ENCODE peak calls at places on chromosomes 11 and 22, in five cellular contexts. O is H1, W is HepG2, A is NT2/D1, G is GM12878. L is an unnamed sample.

GRCh38 chr11:88435405-88435804 is 97.9 kb upstream of the CTSC start:
- DNase-seq in O (no peak), W (no peak), A (no peak), G (peak), L (no peak)

GRCh38 chr11:34343153-34343552 is 14.7 kb downstream of the ABTB2 start:
- DNase-seq in O (no peak), W (no peak), A (no peak), G (no peak), L (no peak)

GRCh38 chr11:71977743-71978418 is 20.8 kb upstream of the IL18BP start:
- DNase-seq in O (no peak), W (peak), A (no peak), G (peak), L (peak)

GRCh38 chr11:7973011-7973410 is 7.8 kb upstream of the NLRP10 start:
- DNase-seq in O (no peak), W (no peak), A (no peak), G (no peak), L (no peak)

GRCh38 chr11:104570088-104570701 is 328.1 kb downstream of the CASP12 start:
- DNase-seq in O (no peak), W (no peak), A (no peak), G (no peak), L (no peak)

GRCh38 chr11:48172818-48173609 is 43.6 kb upstream of the OR4B1 start:
- DNase-seq in O (peak), W (peak), A (peak), G (no peak), L (peak)

GRCh38 chr22:40524392-40525249 is 111.9 kb downstream of the MRTFA start:
- DNase-seq in O (no peak), W (peak), A (no peak), G (no peak), L (no peak)

GRCh38 chr22:19180234-19180633 is 1.7 kb upstream of the SLC25A1 start:
- DNase-seq in O (no peak), W (no peak), A (no peak), G (no peak), L (no peak)

GRCh38 chr22:17773606-17774205 is 563 bp downstream of the BID start:
- DNase-seq in O (no peak), W (peak), A (no peak), G (no peak), L (peak)

GRCh38 chr11:68978931-68979591 is 1.7 kb downstream of the MRGPRD start:
- DNase-seq in O (no peak), W (no peak), A (no peak), G (no peak), L (no peak)

GRCh38 chr11:69655479-69656394 is 14.8 kb downstream of the CCND1 start:
- DNase-seq in O (no peak), W (no peak), A (no peak), G (no peak), L (no peak)

GRCh38 chr11:30196400-30197206 is 34.2 kb upstream of the FSHB start:
- DNase-seq in O (peak), W (peak), A (peak), G (no peak), L (peak)

GRCh38 chr22:21051836-21052400 is 6.2 kb downstream of the LRRC74B start:
- DNase-seq in O (no peak), W (no peak), A (peak), G (peak), L (no peak)

GRCh38 chr22:40396882-40397281 is 26.5 kb downstream of the SGSM3 start:
- DNase-seq in O (no peak), W (no peak), A (no peak), G (no peak), L (peak)

GRCh38 chr22:17101475-17102296 is 16.9 kb downstream of the IL17RA start:
- DNase-seq in O (no peak), W (no peak), A (no peak), G (no peak), L (no peak)

GRCh38 chr11:19243143-19243542 is 2.4 kb upstream of the E2F8 start:
- DNase-seq in O (no peak), W (no peak), A (no peak), G (no peak), L (no peak)

GRCh38 chr22:19178065-19178658 is 374 bp downstream of the SLC25A1 start:
- DNase-seq in O (no peak), W (peak), A (no peak), G (no peak), L (peak)

GRCh38 chr22:41833369-41834004 is 582 bp downstream of the SREBF2 start:
- DNase-seq in O (no peak), W (no peak), A (no peak), G (no peak), L (peak)

GRCh38 chr11:94740975-94741707 is 27.0 kb upstream of the AMOTL1 start:
- DNase-seq in O (no peak), W (peak), A (peak), G (no peak), L (peak)

GRCh38 chr22:39422101-39422500 is 22.5 kb downstream of the TAB1 start:
- DNase-seq in O (no peak), W (no peak), A (no peak), G (no peak), L (no peak)

GRCh38 chr11:64879226-64879900 is 942 bp upstream of the EHD1 start:
- DNase-seq in O (no peak), W (no peak), A (no peak), G (no peak), L (no peak)

GRCh38 chr22:30695871-30696655 is 1.4 kb downstream of the OSBP2 start:
- DNase-seq in O (no peak), W (no peak), A (no peak), G (no peak), L (no peak)

GRCh38 chr22:42714768-42715430 is 5.8 kb downstream of the A4GALT start:
- DNase-seq in O (no peak), W (no peak), A (no peak), G (no peak), L (no peak)

GRCh38 chr11:76626921-76627391 is 43.6 kb downstream of the LRRC32 start:
- DNase-seq in O (no peak), W (no peak), A (no peak), G (peak), L (no peak)

GRCh38 chr11:65625628-65626342 is 10.2 kb downstream of the PCNX3 start:
- DNase-seq in O (no peak), W (no peak), A (no peak), G (no peak), L (peak)

GRCh38 chr11:59770324-59770723 is 15.1 kb downstream of the STX3 start:
- DNase-seq in O (no peak), W (no peak), A (no peak), G (no peak), L (no peak)

GRCh38 chr11:47348859-47349258 is 3.6 kb downstream of the MYBPC3 start:
- DNase-seq in O (no peak), W (peak), A (no peak), G (no peak), L (peak)

GRCh38 chr11:44568358-44568705 is 2.9 kb downstream of the CD82 start:
- DNase-seq in O (no peak), W (no peak), A (no peak), G (no peak), L (no peak)

GRCh38 chr11:90113541-90113940 is 20.9 kb upstream of the NAALAD2 start:
- DNase-seq in O (no peak), W (no peak), A (no peak), G (no peak), L (no peak)
- TF ChIP-seq SUZ12 in O (no peak), W (no peak), A (no peak), G (no peak), L (no peak)

DNA sequence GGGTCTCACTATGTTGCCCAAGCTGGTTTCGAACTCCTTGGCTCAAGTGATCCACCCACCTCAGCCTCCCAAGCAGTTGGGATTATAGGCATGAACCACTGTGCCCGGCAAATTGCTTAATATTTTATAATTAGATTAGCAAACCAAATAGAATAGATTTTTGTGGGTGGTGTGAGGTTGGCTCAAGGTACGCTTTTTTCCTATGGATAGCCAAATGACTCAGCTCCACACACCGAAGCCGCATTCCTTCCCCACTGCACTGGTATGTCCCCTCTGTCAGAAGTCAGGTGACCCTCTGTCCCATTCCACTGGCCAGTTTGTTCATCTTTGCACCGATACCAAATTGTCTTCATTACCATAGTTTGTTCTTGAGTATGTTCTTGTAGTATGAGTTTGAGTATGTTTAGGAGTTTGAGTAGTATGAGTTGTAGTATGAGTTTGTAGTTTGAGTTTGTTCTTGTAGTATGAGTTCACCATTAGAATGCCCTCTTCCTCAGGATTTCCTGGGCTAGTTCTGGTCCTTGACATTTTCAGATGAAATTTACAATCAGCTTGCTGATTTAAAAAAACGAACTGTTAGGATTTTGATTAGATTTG is 19.4 kb downstream of the SUSD2 start:
- DNase-seq in O (no peak), W (peak), A (no peak), G (no peak), L (no peak)
- TF ChIP-seq SUZ12 in O (no peak), W (no peak), A (no peak), G (no peak), L (no peak)

DNA sequence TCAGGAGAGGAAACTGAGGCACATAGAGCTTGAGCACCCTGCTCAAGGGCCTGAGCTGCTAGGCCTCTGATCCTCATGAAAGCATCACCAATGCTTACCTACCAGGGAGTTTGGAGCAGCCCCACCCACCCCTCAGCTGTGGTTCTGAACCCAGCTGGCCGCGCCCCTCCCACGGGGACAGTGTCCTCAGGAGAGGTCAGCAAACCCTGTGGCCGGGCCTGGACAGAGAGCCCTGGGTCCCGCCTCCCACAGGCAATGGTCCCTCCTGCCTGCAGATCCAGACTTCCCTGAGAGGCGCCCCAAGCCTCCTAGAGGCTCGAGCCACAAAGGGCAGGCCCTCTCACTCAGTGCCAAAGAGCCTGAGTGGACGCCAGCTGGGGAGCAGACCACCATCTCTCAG is 184.9 kb downstream of the BRD1 start:
- DNase-seq in O (no peak), W (no peak), A (no peak), G (no peak), L (no peak)
- TF ChIP-seq SUZ12 in O (no peak), W (no peak), A (no peak), G (no peak), L (no peak)

GRCh38 chr11:125375146-125375545 is 120.9 kb downstream of the FEZ1 start:
- DNase-seq in O (no peak), W (no peak), A (no peak), G (no peak), L (no peak)
- TF ChIP-seq SUZ12 in O (no peak), W (no peak), A (no peak), G (no peak), L (no peak)

DNA sequence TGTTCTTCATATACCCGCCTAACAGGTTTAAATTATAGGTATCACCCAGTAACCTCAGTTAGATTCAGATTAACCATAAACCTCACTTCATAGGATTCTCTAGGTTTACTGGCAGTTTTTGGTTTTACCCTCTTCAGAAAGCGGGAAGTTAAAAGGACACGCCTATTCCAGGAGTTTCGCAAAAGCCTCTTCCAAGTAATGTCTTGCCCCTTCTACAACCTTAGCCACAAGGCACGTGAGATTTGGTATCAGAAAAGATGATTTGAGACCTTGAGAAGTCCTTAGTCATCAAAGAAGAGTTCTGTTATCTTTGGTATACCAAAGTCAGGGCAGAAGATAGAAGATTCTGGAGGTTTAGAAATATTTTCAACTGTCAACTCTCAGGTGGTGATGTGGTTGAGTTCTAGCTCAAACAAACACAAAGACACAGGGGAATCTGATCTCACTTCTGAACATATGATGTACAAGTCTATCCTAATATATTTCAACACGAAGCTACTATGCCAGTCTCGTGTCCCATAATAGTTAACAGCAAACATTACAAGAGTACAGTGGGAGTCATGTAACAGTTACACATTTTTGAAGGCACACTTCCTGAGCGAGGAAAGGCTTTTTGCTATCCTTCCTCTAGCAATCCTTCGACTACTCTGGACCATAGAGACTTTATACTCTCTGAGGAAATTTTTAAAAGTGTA is 103.5 kb downstream of the USP35 start:
- DNase-seq in O (no peak), W (peak), A (no peak), G (no peak), L (no peak)
- TF ChIP-seq SUZ12 in O (no peak), W (no peak), A (no peak), G (no peak), L (no peak)

DNA sequence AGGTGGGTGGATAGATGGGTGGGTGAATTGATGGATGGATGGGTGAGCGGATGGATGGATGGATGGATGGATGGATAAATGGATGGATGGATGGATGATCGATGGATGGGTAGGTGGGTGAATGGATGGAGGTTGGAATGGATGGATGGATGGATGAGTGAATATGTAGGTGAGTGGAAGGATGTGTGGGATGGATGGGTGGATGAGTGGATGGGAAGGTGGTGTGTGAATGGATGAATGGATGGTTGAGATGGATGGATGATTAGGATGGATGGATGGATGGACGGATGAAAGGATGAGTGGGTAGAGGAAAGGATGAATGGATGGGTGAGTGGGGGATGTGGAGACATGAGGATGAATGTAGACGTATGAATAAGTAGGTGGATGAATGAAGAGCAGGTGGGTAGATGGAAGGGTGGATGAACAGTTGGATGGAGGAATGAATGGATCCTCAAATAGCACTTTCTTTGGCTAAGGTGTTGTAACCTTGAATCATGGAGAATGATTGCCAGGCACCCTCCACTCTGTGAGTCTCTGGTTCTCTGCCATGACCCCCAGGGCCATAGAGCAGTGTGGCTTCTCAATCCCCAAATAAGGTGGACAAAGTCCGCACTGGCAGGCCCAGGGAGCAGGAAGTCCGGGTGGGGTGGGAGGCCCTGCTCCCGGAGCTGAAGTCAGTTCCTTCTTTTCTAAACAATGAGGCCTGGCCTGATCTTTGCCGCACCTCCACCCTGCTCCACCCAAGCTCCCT is 36.9 kb downstream of the IGF2 start:
- DNase-seq in O (no peak), W (peak), A (no peak), G (no peak), L (no peak)
- TF ChIP-seq SUZ12 in O (no peak), W (no peak), A (no peak), G (no peak), L (no peak)

GRCh38 chr11:112841719-112842118 is 119.5 kb upstream of the NCAM1 start:
- DNase-seq in O (no peak), W (no peak), A (no peak), G (no peak), L (no peak)

GRCh38 chr11:112834277-112834755 is 126.9 kb upstream of the NCAM1 start:
- DNase-seq in O (no peak), W (no peak), A (no peak), G (no peak), L (no peak)

GRCh38 chr11:112837162-112837826 is 123.9 kb upstream of the NCAM1 start:
- DNase-seq in O (no peak), W (no peak), A (no peak), G (no peak), L (no peak)

GRCh38 chr11:112835556-112835955 is 125.7 kb upstream of the NCAM1 start:
- DNase-seq in O (no peak), W (no peak), A (no peak), G (no peak), L (no peak)

DNA sequence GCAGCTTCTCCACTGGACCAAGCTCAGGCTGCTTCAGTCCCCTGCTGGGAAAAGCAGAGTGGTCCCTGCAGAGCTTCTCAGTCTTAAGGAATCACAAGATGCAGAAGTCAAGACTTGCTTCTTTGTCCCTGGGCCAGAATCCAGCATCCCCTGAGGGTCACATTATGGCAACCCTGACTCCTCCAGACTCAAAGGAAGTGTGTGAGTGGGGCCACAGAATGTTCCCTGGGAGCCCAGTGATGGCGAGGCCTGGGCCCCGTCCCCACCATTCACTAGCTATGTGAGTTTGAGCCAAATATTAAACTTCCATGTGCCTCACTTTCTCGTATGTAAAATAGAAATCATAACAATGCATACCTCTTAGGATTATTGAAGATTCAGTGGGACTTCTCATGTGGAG is 122.2 kb upstream of the NCAM1 start:
- DNase-seq in O (no peak), W (no peak), A (no peak), G (no peak), L (no peak)
- TF ChIP-seq SUZ12 in O (no peak), W (no peak), A (no peak), G (no peak), L (no peak)

L was measured in HEK293T.